ENCODE peak calls at places on chromosomes 5 and 9, in seven cellular contexts. X is AG09309, I is GM06990, P is HFF-Myc, E is astrocyte of the spinal cord, F is colonic mucosa, R is GM23338. C is an unnamed sample.

GRCh38 chr9:33415152-33416038 is 13.0 kb upstream of the AQP7 start:
- DNase-seq in P (no peak), E (peak), R (peak), I (peak), X (no peak), F (peak), C (no peak)

GRCh38 chr5:63959177-63959982 is 2.9 kb downstream of the HTR1A start:
- DNase-seq in I (no peak), P (no peak), X (no peak), E (no peak), R (peak), F (no peak), C (no peak)

GRCh38 chr5:96228449-96228848 is 204.6 kb downstream of the PCSK1 start:
- DNase-seq in E (peak), X (peak), R (no peak), I (no peak), P (no peak), F (no peak), C (no peak)

GRCh38 chr9:120386390-120387131 is 193.4 kb downstream of the CDK5RAP2 start:
- DNase-seq in I (no peak), E (peak), F (peak), R (no peak), P (no peak), X (no peak), C (peak)

GRCh38 chr5:176180339-176180738 is 57.9 kb upstream of the SIMC1 start:
- DNase-seq in X (no peak), R (no peak), P (no peak), I (no peak), E (no peak), F (no peak), C (no peak)

GRCh38 chr5:72407541-72407940 is 87.4 kb downstream of the PTCD2 start:
- DNase-seq in E (no peak), X (no peak), F (no peak), P (no peak), I (no peak), R (no peak), C (no peak)

GRCh38 chr9:107260437-107261081 is 22.5 kb upstream of the RAD23B start:
- DNase-seq in X (no peak), F (no peak), P (no peak), I (peak), R (peak), E (no peak), C (no peak)

GRCh38 chr5:97666767-97667166 is 483.7 kb upstream of the RIOK2 start:
- DNase-seq in P (no peak), R (no peak), I (no peak), F (no peak), X (no peak), E (no peak), C (no peak)

GRCh38 chr5:175542232-175542965 is 64.0 kb downstream of the SFXN1 start:
- DNase-seq in F (no peak), E (no peak), I (no peak), R (no peak), P (no peak), X (no peak), C (no peak)

GRCh38 chr9:109117856-109118801 is 1.6 kb downstream of the TMEM245 start:
- DNase-seq in P (no peak), I (no peak), F (peak), X (peak), R (peak), E (peak), C (no peak)

GRCh38 chr5:23727271-23727670 is 219.9 kb downstream of the PRDM9 start:
- DNase-seq in F (no peak), E (no peak), P (no peak), R (no peak), X (no peak), I (no peak), C (no peak)

GRCh38 chr5:31671339-31671741 is 32.4 kb downstream of the PDZD2 start:
- DNase-seq in X (no peak), R (no peak), E (peak), F (no peak), I (no peak), P (no peak), C (peak)

GRCh38 chr9:92661761-92662160 is 8.2 kb downstream of the IPPK start:
- DNase-seq in I (no peak), E (no peak), F (no peak), R (no peak), X (no peak), P (no peak), C (no peak)

GRCh38 chr9:114719290-114719689 is 37.3 kb upstream of the TEX48 start:
- DNase-seq in P (no peak), I (no peak), E (no peak), X (no peak), F (no peak), R (no peak), C (no peak)

GRCh38 chr9:112168197-112168596 is 6.9 kb downstream of the SUSD1 start:
- DNase-seq in X (no peak), P (no peak), E (no peak), R (no peak), I (no peak), F (peak), C (no peak)

GRCh38 chr5:172459396-172460165 is 5.3 kb upstream of the SH3PXD2B start:
- DNase-seq in I (no peak), R (no peak), F (no peak), P (no peak), E (no peak), X (no peak), C (no peak)

GRCh38 chr5:107380654-107381053 is 290.1 kb downstream of the EFNA5 start:
- DNase-seq in F (no peak), R (no peak), E (no peak), X (no peak), I (no peak), P (no peak), C (no peak)

GRCh38 chr5:140113699-140114263 is at the start of gene PURA:
- DNase-seq in X (peak), P (peak), F (peak), E (peak), I (peak), R (peak), C (peak)

GRCh38 chr5:32869216-32869615 is 158.1 kb downstream of the NPR3 start:
- DNase-seq in R (no peak), F (no peak), E (peak), X (peak), I (no peak), P (peak), C (peak)

GRCh38 chr9:38394419-38394818 is 1.9 kb downstream of the ALDH1B1 start:
- DNase-seq in R (no peak), X (no peak), I (no peak), F (peak), E (no peak), P (no peak), C (no peak)

GRCh38 chr5:96381526-96381925 is 51.5 kb downstream of the PCSK1 start:
- DNase-seq in R (peak), P (no peak), X (no peak), I (no peak), F (peak), E (no peak), C (no peak)

GRCh38 chr5:97418472-97418871 is 235.4 kb upstream of the RIOK2 start:
- DNase-seq in P (no peak), E (no peak), I (peak), R (no peak), F (no peak), X (no peak), C (no peak)

GRCh38 chr5:69242215-69242927 is 7.7 kb downstream of the CDK7 start:
- DNase-seq in F (no peak), P (no peak), X (no peak), E (no peak), I (no peak), R (no peak), C (no peak)

GRCh38 chr5:65451436-65451835 is 30.3 kb downstream of the ADAMTS6 start:
- DNase-seq in F (no peak), P (no peak), X (no peak), R (no peak), E (no peak), I (no peak), C (no peak)

GRCh38 chr9:14455243-14455642 is 141.3 kb upstream of the NFIB start:
- DNase-seq in I (no peak), P (no peak), E (no peak), R (no peak), F (no peak), X (no peak), C (no peak)

GRCh38 chr5:50965621-50966362 is 299.4 kb downstream of the PARP8 start:
- DNase-seq in I (no peak), F (no peak), X (no peak), R (peak), P (no peak), E (no peak), C (no peak)
- H3K4me3 ChIP-seq in I (no peak), F (no peak), X (no peak), R (peak), P (no peak), E (no peak), C (no peak)

GRCh38 chr5:102089883-102090282 is 206.2 kb downstream of the SLCO4C1 start:
- DNase-seq in X (no peak), F (no peak), I (no peak), R (peak), P (no peak), E (no peak), C (no peak)

DNA sequence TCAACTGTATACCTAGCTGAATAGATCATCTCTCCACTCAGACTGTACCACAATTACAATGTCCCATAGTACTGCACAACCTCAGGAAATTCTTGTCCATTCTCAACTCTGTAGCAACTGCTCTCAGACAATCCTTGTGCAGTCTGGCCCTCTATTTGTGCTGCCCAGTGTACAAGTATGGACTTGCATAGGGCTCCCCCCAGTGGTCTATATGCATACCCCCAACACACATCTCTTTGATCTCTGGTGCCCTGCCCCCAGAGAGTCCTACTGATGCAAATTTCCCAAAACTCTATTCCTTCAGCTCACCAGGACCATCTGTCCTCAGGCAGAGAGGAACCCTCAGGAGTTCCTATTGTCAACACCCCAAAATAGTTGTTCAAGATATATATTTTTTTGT is 205.3 kb downstream of the SLCO4C1 start:
- DNase-seq in E (no peak), F (peak), I (no peak), R (peak), X (no peak), P (no peak), C (no peak)
- TF ChIP-seq CTCF in E (peak), F (peak), I (peak), R (peak), X (no peak), P (peak), C (peak)

DNA sequence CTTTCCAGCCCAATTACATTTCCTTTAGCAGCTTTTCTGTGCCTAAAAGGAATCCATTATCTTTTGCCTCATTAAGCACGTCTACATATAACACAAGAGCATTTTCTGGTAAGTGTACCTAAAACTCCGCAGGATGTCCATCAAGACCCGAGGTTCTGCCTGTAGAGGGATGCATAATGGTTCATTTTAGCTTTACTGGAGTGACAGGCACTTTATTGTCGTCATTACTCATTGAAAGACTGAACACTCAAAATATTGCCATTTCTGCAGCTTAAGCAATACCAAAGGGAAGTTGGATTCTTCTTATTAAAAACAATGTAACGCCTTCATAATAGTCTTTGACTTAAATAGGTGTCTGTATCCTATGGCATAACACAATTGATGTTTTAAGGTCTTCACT is 669.0 kb downstream of the PRELID2 start:
- DNase-seq in P (no peak), R (no peak), I (no peak), E (no peak), X (no peak), F (no peak), C (no peak)
- H3K4me3 ChIP-seq in P (no peak), R (no peak), I (no peak), E (no peak), X (no peak), F (no peak), C (no peak)

DNA sequence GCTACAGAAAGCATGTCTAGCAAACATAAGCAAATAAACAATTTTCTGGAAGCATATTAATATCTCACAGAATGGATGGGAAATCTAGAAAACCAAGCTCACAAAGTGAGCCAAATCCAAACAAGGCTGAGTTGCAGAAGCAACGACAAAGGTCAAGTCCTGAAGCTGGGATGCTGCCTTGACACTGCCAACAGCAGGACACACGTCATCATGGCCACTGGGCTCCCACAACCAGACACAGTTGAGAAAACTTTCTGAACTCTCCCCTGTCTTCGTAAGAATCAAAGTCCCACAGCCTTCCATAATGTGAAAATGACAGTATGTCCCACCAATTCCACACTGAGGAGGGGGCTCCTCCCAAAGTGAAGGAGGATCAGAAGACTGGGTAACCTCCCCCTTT is 37.6 kb downstream of the EPB41L4A start:
- DNase-seq in E (no peak), R (no peak), I (no peak), X (no peak), P (no peak), F (no peak), C (no peak)
- TF ChIP-seq CTCF in E (no peak), R (no peak), I (no peak), X (no peak), P (no peak), F (no peak), C (no peak)

DNA sequence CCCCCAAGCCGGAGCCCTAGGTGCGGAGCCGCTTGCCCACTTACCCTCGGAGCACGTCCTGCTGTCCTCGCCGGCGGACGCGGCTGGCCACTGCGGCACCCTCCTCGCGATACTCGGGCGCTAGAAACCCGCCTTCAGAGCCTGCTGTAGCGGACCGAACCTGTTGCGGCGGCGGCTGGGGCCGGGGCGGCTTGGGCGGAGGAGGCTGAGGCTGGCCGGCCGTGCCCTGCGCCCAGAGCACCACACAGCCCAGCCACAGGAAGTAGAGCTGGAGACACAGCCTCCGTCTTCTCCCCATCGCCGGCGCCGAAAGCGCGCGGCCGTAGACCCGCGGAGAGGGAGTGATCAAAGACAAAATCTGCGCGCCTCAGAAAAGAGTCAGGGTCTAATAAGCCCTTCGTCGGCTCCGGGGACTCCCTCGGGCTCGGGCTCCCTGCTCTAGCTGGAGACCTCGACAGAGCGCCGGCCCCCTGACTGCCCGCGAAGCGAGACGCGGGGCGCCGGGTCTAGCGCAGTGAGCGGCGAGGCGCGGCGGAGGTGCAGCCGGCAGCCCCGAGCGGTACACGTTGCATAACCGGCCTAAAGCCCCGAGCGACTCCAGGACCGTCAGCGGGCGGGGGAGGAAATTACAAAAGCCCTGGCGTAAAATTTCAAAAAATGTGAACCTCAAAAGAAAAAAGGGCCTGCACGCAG is 593 bp downstream of the FBN2 start:
- DNase-seq in F (no peak), E (peak), X (peak), R (peak), P (no peak), I (peak), C (peak)
- H3K4me3 ChIP-seq in F (peak), E (peak), X (peak), R (peak), P (peak), I (peak), C (peak)

DNA sequence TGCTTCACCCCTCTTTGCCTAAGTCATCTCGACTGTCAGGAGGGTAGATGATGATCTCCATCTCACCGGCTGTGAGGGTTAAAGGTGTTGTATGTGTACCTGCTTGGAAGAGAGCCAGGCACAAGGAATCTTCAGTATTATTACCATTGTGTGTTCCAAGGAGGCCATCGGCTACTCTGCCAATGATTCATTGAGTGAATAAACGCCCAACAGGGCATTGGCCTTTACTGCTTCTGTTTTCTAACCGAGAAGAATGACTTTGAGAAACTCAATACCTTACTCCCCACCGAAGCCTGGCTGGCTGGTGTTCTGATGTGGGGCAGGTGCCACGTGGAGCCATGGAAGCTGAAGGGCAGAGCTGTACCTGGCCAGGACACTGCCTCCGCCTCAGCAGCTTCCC is 228.8 kb downstream of the SNX18 start:
- DNase-seq in P (no peak), E (no peak), R (no peak), X (no peak), F (no peak), I (no peak), C (no peak)
- TF ChIP-seq CTCF in P (no peak), E (no peak), R (no peak), X (no peak), F (no peak), I (no peak), C (no peak)

GRCh38 chr5:122182491-122182921 is 53.2 kb downstream of the ZNF474 start:
- DNase-seq in P (no peak), X (peak), I (no peak), E (peak), R (peak), F (peak), C (peak)
- H3K4me3 ChIP-seq in P (peak), X (no peak), I (no peak), E (peak), R (no peak), F (no peak), C (peak)

GRCh38 chr9:131447148-131447547 is 53.3 kb downstream of the PRRC2B start:
- DNase-seq in X (no peak), R (no peak), E (no peak), P (no peak), I (no peak), F (no peak), C (no peak)
- TF ChIP-seq CTCF in X (no peak), R (no peak), E (no peak), P (no peak), I (no peak), F (no peak), C (no peak)